ENCODE peak calls at places on chromosomes 6 and 20, in eight cellular contexts. B, E, X, M, L, A, R and U are unnamed samples.

GRCh38 chr20:56503911-56504310 is 20.6 kb upstream of the FAM209A start:
- DNase-seq in B (peak; percentile 4), E (no peak), X (no peak), M (no peak), L (no peak), A (no peak), R (no peak), U (no peak)

GRCh38 chr6:31922942-31923341 is 4.6 kb upstream of the C2 start:
- DNase-seq in B (peak; percentile 53), E (no peak), X (no peak), M (no peak), L (no peak), A (peak; percentile 35), R (peak; percentile 25), U (no peak)

GRCh38 chr6:44238687-44239350 is 8.1 kb upstream of the HSP90AB1 start:
- DNase-seq in B (no peak), E (no peak), X (peak; percentile 32), M (no peak), L (no peak), A (peak; percentile 48), R (no peak), U (no peak)

GRCh38 chr6:65852369-65852852 is 145.4 kb upstream of the EYS start:
- DNase-seq in B (no peak), E (no peak), X (no peak), M (no peak), L (no peak), A (no peak), R (no peak), U (no peak)

GRCh38 chr6:162726997-162727346 is 594 bp downstream of the PRKN start:
- DNase-seq in B (peak; percentile 22), E (peak; percentile 40), X (peak; percentile 29), M (no peak), L (no peak), A (peak; percentile 3), R (no peak), U (no peak)

GRCh38 chr6:121959501-121959900 is 440.0 kb upstream of the HSF2 start:
- DNase-seq in B (peak; percentile 23), E (no peak), X (no peak), M (no peak), L (no peak), A (no peak), R (no peak), U (no peak)

GRCh38 chr6:87807423-87807978 is 105.5 kb upstream of the AKIRIN2 start:
- DNase-seq in B (no peak), E (no peak), X (no peak), M (no peak), L (no peak), A (no peak), R (no peak), U (no peak)

GRCh38 chr20:4726710-4727391 is 5.1 kb downstream of the PRND start:
- DNase-seq in B (peak; percentile 23), E (peak; percentile 92), X (peak; percentile 71), M (no peak), L (no peak), A (no peak), R (peak; percentile 11), U (no peak)

GRCh38 chr20:37328149-37328945 is 17.6 kb upstream of the SRC start:
- DNase-seq in B (no peak), E (peak; percentile 57), X (peak; percentile 44), M (no peak), L (no peak), A (no peak), R (no peak), U (no peak)

GRCh38 chr20:62707981-62708521 is 585 bp upstream of the NTSR1 start:
- DNase-seq in B (peak; percentile 65), E (no peak), X (no peak), M (no peak), L (no peak), A (peak; percentile 56), R (peak; percentile 22), U (no peak)

GRCh38 chr6:88376759-88377387 is 210.7 kb upstream of the CNR1 start:
- DNase-seq in B (no peak), E (peak; percentile 84), X (no peak), M (no peak), L (no peak), A (peak; percentile 60), R (no peak), U (no peak)

GRCh38 chr6:89434954-89435353 is 2.0 kb downstream of the ANKRD6 start:
- DNase-seq in B (no peak), E (no peak), X (no peak), M (no peak), L (no peak), A (no peak), R (no peak), U (no peak)

GRCh38 chr6:141483561-141484061 is 649.1 kb upstream of the GJE1 start:
- DNase-seq in B (no peak), E (peak; percentile 92), X (peak; percentile 63), M (no peak), L (peak; percentile 48), A (peak; percentile 80), R (peak; percentile 38), U (peak; percentile 65)

GRCh38 chr6:97411610-97412009 is 128.6 kb upstream of the MMS22L start:
- DNase-seq in B (no peak), E (no peak), X (no peak), M (no peak), L (no peak), A (no peak), R (no peak), U (no peak)

GRCh38 chr6:97406633-97407032 is 123.6 kb upstream of the MMS22L start:
- DNase-seq in B (no peak), E (no peak), X (no peak), M (no peak), L (no peak), A (no peak), R (no peak), U (no peak)

GRCh38 chr6:97401533-97401932 is 118.5 kb upstream of the MMS22L start:
- DNase-seq in B (peak; percentile 5), E (peak; percentile 53), X (no peak), M (no peak), L (peak; percentile 4), A (no peak), R (no peak), U (no peak)

DNA sequence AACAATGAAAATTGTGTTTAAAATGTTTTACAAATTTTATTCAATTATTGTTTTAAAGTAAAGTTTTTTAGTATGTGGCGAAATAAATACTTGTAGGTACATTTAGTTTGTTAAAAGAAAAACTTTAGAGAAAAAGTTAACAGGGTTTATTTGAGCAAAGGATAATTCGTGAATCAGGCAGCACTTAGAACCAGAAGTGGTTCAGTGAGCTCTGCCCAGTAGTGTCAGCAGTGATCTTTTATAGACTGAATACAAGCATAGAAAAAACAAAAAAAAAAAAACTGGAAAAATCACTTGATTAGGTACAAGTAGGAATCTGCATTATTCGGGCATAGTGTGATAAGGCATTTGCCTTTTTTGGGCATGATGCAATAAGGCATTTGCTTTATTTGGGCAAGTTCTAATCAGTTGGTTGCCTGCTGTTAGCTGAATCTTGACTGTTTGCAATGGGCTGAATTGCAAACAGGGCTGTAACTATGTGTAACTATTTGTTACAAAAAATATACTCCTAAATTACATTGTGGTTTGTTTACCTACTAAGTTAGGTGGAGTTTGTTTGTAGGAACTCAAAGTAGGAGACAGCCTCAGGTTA is 122.9 kb upstream of the MMS22L start:
- DNase-seq in B (peak; percentile 73), E (no peak), X (no peak), M (no peak), L (no peak), A (no peak), R (no peak), U (no peak)
- H3K4me1 ChIP-seq in B (no peaks in the 10 kb centered on the region), E (peaks cover 9% of the 10 kb centered on the region), X (no peaks in the 10 kb centered on the region), M (no peaks in the 10 kb centered on the region), L (peaks cover 4% of the 10 kb centered on the region), A (no peaks in the 10 kb centered on the region), R (no peaks in the 10 kb centered on the region), U (no peaks in the 10 kb centered on the region)

GRCh38 chr20:63908008-63908682 is 13.2 kb downstream of the DNAJC5 start:
- DNase-seq in B (no peak), E (no peak), X (peak; percentile 93), M (no peak), L (no peak), A (no peak), R (no peak), U (no peak)
- H3K4me1 ChIP-seq in B (no peaks in the 10 kb centered on the region), E (peaks cover 15% of the 10 kb centered on the region), X (no peaks in the 10 kb centered on the region), M (no peaks in the 10 kb centered on the region), L (peaks cover 49% of the 10 kb centered on the region), A (peaks cover 39% of the 10 kb centered on the region), R (peaks cover 28% of the 10 kb centered on the region), U (peaks cover 40% of the 10 kb centered on the region)

DNA sequence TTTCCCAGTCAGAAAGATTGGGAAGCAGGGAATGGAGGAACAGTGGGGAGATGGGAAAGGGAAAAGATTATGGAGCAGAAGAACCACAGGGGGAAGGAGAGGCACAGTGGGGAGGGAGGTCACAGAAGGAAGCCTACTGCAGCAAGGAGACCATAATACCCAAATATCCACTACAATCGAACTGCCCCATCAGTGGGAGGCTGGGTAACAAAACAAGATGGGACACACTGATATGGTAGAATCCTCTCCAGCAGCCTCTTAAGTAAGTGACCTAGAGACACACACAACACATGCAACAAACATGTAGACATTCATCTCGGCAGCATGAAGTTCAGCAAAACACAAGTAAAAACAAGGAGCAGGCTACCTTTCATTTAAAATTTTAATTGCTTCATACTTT is 4.8 kb upstream of the FOXP4 start:
- DNase-seq in B (no peak), E (no peak), X (no peak), M (no peak), L (no peak), A (no peak), R (no peak), U (no peak)
- H3K4me1 ChIP-seq in B (no peaks in the 10 kb centered on the region), E (no peaks in the 10 kb centered on the region), X (peaks cover 9% of the 10 kb centered on the region), M (no peaks in the 10 kb centered on the region), L (peaks cover 14% of the 10 kb centered on the region), A (peaks cover 21% of the 10 kb centered on the region), R (peaks cover 8% of the 10 kb centered on the region), U (peaks cover 9% of the 10 kb centered on the region)

GRCh38 chr6:36116066-36116465 is 14.2 kb upstream of the MAPK13 start:
- DNase-seq in B (no peak), E (no peak), X (no peak), M (no peak), L (no peak), A (no peak), R (no peak), U (no peak)

GRCh38 chr6:36115412-36115811 is 14.9 kb upstream of the MAPK13 start:
- DNase-seq in B (no peak), E (no peak), X (no peak), M (no peak), L (no peak), A (no peak), R (no peak), U (no peak)

GRCh38 chr6:36117639-36118549 is 12.4 kb upstream of the MAPK13 start:
- DNase-seq in B (no peak), E (no peak), X (no peak), M (no peak), L (no peak), A (no peak), R (no peak), U (no peak)

GRCh38 chr6:36116480-36116879 is 13.8 kb upstream of the MAPK13 start:
- DNase-seq in B (no peak), E (no peak), X (no peak), M (no peak), L (no peak), A (no peak), R (no peak), U (no peak)

DNA sequence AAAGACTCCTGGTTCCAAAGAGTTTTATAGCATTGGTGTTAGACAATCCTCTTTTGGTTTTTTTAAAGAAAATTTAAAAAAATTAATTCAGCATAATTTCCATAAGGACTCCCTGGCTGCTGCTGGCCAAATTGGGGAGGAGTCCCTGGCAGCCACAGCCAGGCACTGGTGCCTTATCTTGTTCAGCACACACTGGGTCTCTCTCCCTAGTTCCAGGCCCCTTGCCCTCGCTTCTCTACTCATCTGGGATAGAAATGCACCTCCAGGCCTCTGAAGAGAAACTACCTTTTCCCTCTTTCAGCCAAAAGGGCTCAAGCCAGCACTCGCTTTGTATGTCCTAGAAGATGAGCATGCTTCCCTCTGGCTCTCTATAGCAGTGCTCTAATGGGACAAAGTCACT is 13.4 kb upstream of the MAPK13 start:
- DNase-seq in B (no peak), E (no peak), X (no peak), M (no peak), L (no peak), A (no peak), R (no peak), U (no peak)
- H3K4me1 ChIP-seq in B (peaks cover 3% of the 10 kb centered on the region), E (peaks cover 7% of the 10 kb centered on the region), X (peaks cover 3% of the 10 kb centered on the region), M (no peaks in the 10 kb centered on the region), L (peaks cover 10% of the 10 kb centered on the region), A (peaks cover 22% of the 10 kb centered on the region), R (peaks cover 94% of the 10 kb centered on the region), U (peaks cover 8% of the 10 kb centered on the region)